ENCODE peak calls at places on chromosomes 6 and 20, in four cellular contexts. R, Q, V and N are unnamed samples.
A peak's percentile ranks its signal among the peaks of the same experiment; 100 is the strongest.

GRCh38 chr20:62350098-62350628 is 16.9 kb downstream of the LAMA5 start:
- DNase-seq in R (no peak), Q (no peak), V (peak; percentile 89), N (no peak)

GRCh38 chr20:45330476-45330875 is 17.7 kb downstream of the SDC4 start:
- DNase-seq in R (no peak), Q (no peak), V (no peak), N (no peak)

GRCh38 chr6:32298632-32299336 is 72.9 kb downstream of the TSBP1 start:
- DNase-seq in R (no peak), Q (no peak), V (no peak), N (no peak)

GRCh38 chr6:37013516-37014491 is 8.3 kb downstream of the FGD2 start:
- DNase-seq in R (no peak), Q (no peak), V (peak; percentile 72), N (no peak)

GRCh38 chr20:17026346-17026745 is 200.5 kb upstream of the PCSK2 start:
- DNase-seq in R (no peak), Q (no peak), V (no peak), N (no peak)

GRCh38 chr6:167788531-167788903 is 38.2 kb upstream of the AFDN start:
- DNase-seq in R (no peak), Q (no peak), V (no peak), N (no peak)

GRCh38 chr20:47336013-47336754 is 20.3 kb downstream of the ZMYND8 start:
- DNase-seq in R (no peak), Q (no peak), V (no peak), N (no peak)

GRCh38 chr20:8780926-8781325 is 288.0 kb upstream of the PLCB4 start:
- DNase-seq in R (no peak), Q (no peak), V (no peak), N (no peak)

GRCh38 chr20:39294137-39294725 is 332.1 kb downstream of the DHX35 start:
- DNase-seq in R (no peak), Q (no peak), V (no peak), N (no peak)

GRCh38 chr6:158662607-158663464 is 13.0 kb downstream of the SYTL3 start:
- DNase-seq in R (no peak), Q (no peak), V (no peak), N (no peak)

GRCh38 chr6:45148711-45149341 is 179.3 kb upstream of the RUNX2 start:
- DNase-seq in R (no peak), Q (no peak), V (no peak), N (no peak)

GRCh38 chr6:36075656-36076055 is 48.0 kb downstream of the MAPK14 start:
- DNase-seq in R (no peak), Q (peak; percentile 35), V (no peak), N (no peak)

GRCh38 chr6:105509506-105510331 is 106.8 kb upstream of the PREP start:
- DNase-seq in R (no peak), Q (no peak), V (peak; percentile 54), N (no peak)
- TF ChIP-seq CTCF in R (peak; percentile 15), Q (no peak), V (no peak), N (peak; percentile 54)

DNA sequence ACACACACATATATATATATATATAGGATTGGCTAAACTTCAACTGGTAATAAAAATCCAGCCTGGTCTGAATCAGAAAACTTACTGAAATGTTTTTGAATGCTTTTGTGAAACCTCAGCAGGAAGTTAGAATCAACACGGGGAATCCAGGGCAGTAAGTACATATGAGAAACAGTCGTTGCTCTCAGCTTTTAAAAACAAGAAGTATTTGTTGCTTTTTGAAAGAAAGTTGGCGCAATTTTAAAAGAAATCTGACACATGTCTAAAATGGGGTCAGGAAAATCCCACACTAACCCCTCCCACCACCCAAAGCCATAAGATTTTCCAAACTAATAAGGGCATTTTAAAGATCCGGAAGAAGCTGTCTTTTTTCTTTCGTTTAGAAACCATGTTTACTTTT is 11.5 kb upstream of the CCDC170 start:
- DNase-seq in R (no peak), Q (no peak), V (no peak), N (no peak)
- TF ChIP-seq CTCF in R (no peak), Q (no peak), V (no peak), N (no peak)

GRCh38 chr20:48827880-48828733 is at the start of gene PREX1:
- DNase-seq in R (peak; percentile 60), Q (peak; percentile 70), V (peak; percentile 95), N (peak; percentile 79)
- TF ChIP-seq CTCF in R (no peak), Q (no peak), V (no peak), N (no peak)

GRCh38 chr6:67694127-67694526 is 941.0 kb upstream of the ADGRB3 start:
- DNase-seq in R (no peak), Q (no peak), V (no peak), N (no peak)
- TF ChIP-seq CTCF in R (peak; percentile 37), Q (no peak), V (no peak), N (peak; percentile 20)